ENCODE peak calls at places on chromosomes 11 and 22, in five cellular contexts. A, K, D, H and Y are unnamed samples.

GRCh38 chr11:114229062-114229450 is 67.1 kb upstream of the NNMT start:
- DNase-seq in K (no peak), H (no peak), A (no peak), D (no peak), Y (no peak)

GRCh38 chr11:44611687-44612437 is 46.4 kb downstream of the CD82 start:
- DNase-seq in A (no peak), D (no peak), H (no peak), K (no peak), Y (no peak)

GRCh38 chr11:9896902-9897301 is 233.0 kb downstream of the SWAP70 start:
- DNase-seq in A (no peak), D (no peak), H (no peak), K (no peak), Y (no peak)

GRCh38 chr22:46657996-46658947 is 38.1 kb downstream of the GRAMD4 start:
- DNase-seq in K (no peak), H (no peak), A (no peak), D (no peak), Y (no peak)

GRCh38 chr11:128297111-128297651 is 290.2 kb downstream of the ETS1 start:
- DNase-seq in H (no peak), K (no peak), A (no peak), D (no peak), Y (no peak)

GRCh38 chr11:99325807-99326206 is 305.1 kb downstream of the CNTN5 start:
- DNase-seq in A (peak; percentile 90), H (no peak), K (peak; percentile 84), D (peak; percentile 92), Y (peak; percentile 66)

GRCh38 chr11:118610773-118611432 is 3.5 kb downstream of the PHLDB1 start:
- DNase-seq in H (peak; percentile 81), D (peak; percentile 78), K (peak; percentile 51), A (peak; percentile 67), Y (peak; percentile 57)

GRCh38 chr11:36465449-36466163 is 44.5 kb downstream of the TRAF6 start:
- DNase-seq in D (no peak), K (peak; percentile 64), A (peak; percentile 24), H (no peak), Y (no peak)

GRCh38 chr11:68214173-68215086 is 1.3 kb upstream of the KMT5B start:
- DNase-seq in A (no peak), H (peak; percentile 23), D (no peak), K (no peak), Y (peak; percentile 18)

GRCh38 chr22:19821523-19822300 is 33.0 kb downstream of the GNB1L start:
- DNase-seq in D (no peak), A (no peak), H (no peak), K (no peak), Y (no peak)

GRCh38 chr11:34609187-34609751 is 11.6 kb upstream of the EHF start:
- DNase-seq in K (no peak), A (no peak), H (no peak), D (no peak), Y (no peak)

GRCh38 chr22:39519681-39520053 is 695 bp upstream of the ATF4 start:
- DNase-seq in D (peak; percentile 68), A (no peak), K (no peak), H (peak; percentile 64), Y (peak; percentile 68)

GRCh38 chr22:39839198-39839597 is 54.4 kb downstream of the ENTHD1 start:
- DNase-seq in H (no peak), A (no peak), D (no peak), K (no peak), Y (no peak)

GRCh38 chr11:111359223-111360149 is 19.6 kb downstream of the POU2AF1 start:
- DNase-seq in K (no peak), D (no peak), H (no peak), A (no peak), Y (no peak)

GRCh38 chr11:109150603-109151002 is 271.4 kb upstream of the C11orf87 start:
- DNase-seq in A (no peak), K (no peak), D (no peak), H (no peak), Y (no peak)

GRCh38 chr11:125105921-125106320 is 5.5 kb downstream of the TMEM218 start:
- DNase-seq in A (peak; percentile 14), H (no peak), D (peak; percentile 13), K (no peak), Y (no peak)

GRCh38 chr11:108199446-108200321 is 22.8 kb downstream of the NPAT start:
- DNase-seq in A (peak; percentile 52), K (peak; percentile 56), H (no peak), D (peak; percentile 82), Y (no peak)

GRCh38 chr11:65423516-65424199 is 1.1 kb downstream of the NEAT1 start:
- DNase-seq in A (peak; percentile 28), K (peak; percentile 37), D (peak; percentile 73), H (no peak), Y (no peak)

GRCh38 chr11:110447897-110448522 is 18.3 kb downstream of the FDX1 start:
- DNase-seq in H (no peak), K (no peak), D (no peak), A (no peak), Y (no peak)

GRCh38 chr22:48104102-48104738 is 1341.8 kb downstream of the TBC1D22A start:
- DNase-seq in D (no peak), A (no peak), K (no peak), H (no peak), Y (no peak)

GRCh38 chr11:107751082-107751481 is 39.2 kb upstream of the SLN start:
- DNase-seq in H (no peak), D (no peak), K (no peak), A (no peak), Y (no peak)

GRCh38 chr11:118714816-118715215 is 35.4 kb upstream of the TREH start:
- DNase-seq in K (no peak), H (no peak), D (no peak), A (no peak), Y (no peak)

GRCh38 chr11:15159085-15159484 is 44.4 kb downstream of the INSC start:
- DNase-seq in K (peak; percentile 42), H (no peak), D (peak; percentile 29), A (peak; percentile 77), Y (no peak)

GRCh38 chr11:72406536-72407507 is 27.5 kb downstream of the CLPB start:
- DNase-seq in A (peak; percentile 6), H (no peak), K (no peak), D (peak; percentile 37), Y (no peak)

GRCh38 chr22:35140879-35141745 is 75.2 kb downstream of the ISX start:
- DNase-seq in D (no peak), H (no peak), A (no peak), K (no peak), Y (peak; percentile 54)

GRCh38 chr22:38490915-38491314 is 15.2 kb downstream of the DDX17 start:
- DNase-seq in K (peak; percentile 49), H (peak; percentile 37), D (peak; percentile 70), A (peak; percentile 77), Y (peak; percentile 63)

GRCh38 chr11:125167954-125168821 is 3.6 kb downstream of the PKNOX2 start:
- DNase-seq in K (peak; percentile 90), H (no peak), D (peak; percentile 58), A (peak; percentile 68), Y (peak; percentile 16)

GRCh38 chr22:26565181-26565580 is 24.8 kb downstream of the TPST2 start:
- DNase-seq in D (no peak), A (no peak), H (no peak), K (no peak), Y (no peak)

GRCh38 chr22:29315286-29316195 is at the start of gene RASL10A:
- DNase-seq in K (no peak), D (no peak), A (no peak), H (no peak), Y (no peak)

GRCh38 chr11:101955701-101956100 is 39.4 kb upstream of the ANGPTL5 start:
- DNase-seq in H (no peak), K (no peak), D (no peak), A (no peak), Y (no peak)

DNA sequence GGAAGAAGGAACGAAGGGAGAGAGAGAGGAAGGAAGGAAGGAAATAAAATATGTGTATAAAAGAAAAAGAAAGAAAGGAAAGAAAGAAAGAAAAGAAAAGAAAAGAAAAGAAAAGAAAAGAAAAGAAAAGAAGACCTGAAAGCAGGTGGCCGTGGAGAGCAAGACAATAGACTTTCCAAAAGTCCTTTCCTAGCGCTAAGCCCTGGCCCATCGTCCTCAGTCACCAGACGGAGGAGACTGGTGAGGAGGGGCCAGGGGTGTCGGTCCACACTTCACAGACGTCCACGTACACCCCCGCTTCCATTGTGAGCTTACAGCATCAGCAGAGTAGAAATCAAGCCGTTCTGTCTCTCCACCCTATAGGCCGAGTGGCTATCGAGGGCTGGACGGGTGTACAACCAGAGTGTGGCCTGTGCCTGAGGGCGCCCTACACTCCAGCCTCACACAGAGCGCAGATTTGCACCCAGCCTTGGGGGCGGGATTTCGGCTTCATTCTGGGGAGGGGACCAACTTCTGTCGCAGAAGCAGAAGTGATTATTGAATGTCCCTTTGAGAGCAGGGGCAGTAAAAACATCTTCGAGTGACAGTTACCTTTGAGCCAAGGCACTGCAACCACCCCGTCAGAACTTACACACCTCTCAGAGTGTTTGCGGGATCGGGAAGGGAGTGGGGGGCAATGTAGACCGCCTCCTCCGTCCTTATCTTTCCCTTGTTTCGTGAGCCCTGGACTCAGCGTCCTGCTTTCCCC is 2.0 kb upstream of the BSX start:
- DNase-seq in A (no peak), K (no peak), D (no peak), H (no peak), Y (no peak)
- H3K4me3 ChIP-seq in A (peak overlapping the region; percentile 41), K (peak overlapping the region; percentile 50), D (peak overlapping the region; percentile 68), H (peak overlapping the region; percentile 69), Y (peak overlapping the region; percentile 50)

GRCh38 chr11:134716582-134716981 is 304.5 kb upstream of the B3GAT1 start:
- DNase-seq in K (no peak), H (no peak), D (no peak), A (no peak), Y (no peak)
- H3K4me3 ChIP-seq in K (no peak overlapping the region), H (no peak overlapping the region), D (no peak overlapping the region), A (no peak overlapping the region), Y (no peak overlapping the region)

GRCh38 chr11:61581030-61581928 is at the start of gene SYT7:
- DNase-seq in H (peak; percentile 95), K (peak; percentile 98), D (peak; percentile 99), A (peak; percentile 96), Y (peak; percentile 94)

GRCh38 chr11:61577383-61578118 is 3.3 kb downstream of the SYT7 start:
- DNase-seq in K (no peak), H (no peak), A (peak; percentile 33), D (no peak), Y (peak; percentile 47)

GRCh38 chr11:61578819-61579218 is 2.1 kb downstream of the SYT7 start:
- DNase-seq in K (no peak), H (no peak), D (no peak), A (no peak), Y (no peak)

GRCh38 chr11:61580292-61580888 is 486 bp downstream of the SYT7 start:
- DNase-seq in A (no peak), D (no peak), K (no peak), H (no peak), Y (no peak)

GRCh38 chr11:61579398-61580291 is 1.2 kb downstream of the SYT7 start:
- DNase-seq in D (no peak), K (no peak), H (no peak), A (no peak), Y (no peak)
- H3K4me3 ChIP-seq in D (peak overlapping the region; percentile 42), K (no peak overlapping the region), H (no peak overlapping the region), A (peak overlapping the region; percentile 52), Y (peak overlapping the region; percentile 52)

GRCh38 chr11:86058360-86058759 is 10.5 kb downstream of the PICALM start:
- DNase-seq in D (no peak), A (no peak), K (no peak), H (no peak), Y (no peak)
- H3K4me3 ChIP-seq in D (no peak overlapping the region), A (no peak overlapping the region), K (no peak overlapping the region), H (peak overlapping the region; percentile 0), Y (no peak overlapping the region)